ENCODE peak calls at places on chromosomes 3 and 15, in eight cellular contexts. One of them, this sample, is unnamed.

GRCh38 chr3:189282189-189282588 is 110.4 kb downstream of the TPRG1 start:
- DNase-seq in psoas muscle: no peak
- DNase-seq in heart left ventricle: no peak
- DNase-seq in lower lobe of right lung: no peak
- DNase-seq in NB4: no peak
- DNase-seq in mammary epithelial cell: peak
- DNase-seq in heart right ventricle: no peak
- DNase-seq in lung: no peak
- DNase-seq in this sample: peak

GRCh38 chr3:50274371-50275104 is 4.3 kb upstream of the LSMEM2 start:
- DNase-seq in lower lobe of right lung: peak
- DNase-seq in mammary epithelial cell: peak
- DNase-seq in NB4: peak
- DNase-seq in heart right ventricle: peak
- DNase-seq in lung: peak
- DNase-seq in heart left ventricle: no peak
- DNase-seq in psoas muscle: peak
- DNase-seq in this sample: peak

GRCh38 chr3:129425619-129426018 is 2.8 kb downstream of the EFCAB12 start:
- DNase-seq in mammary epithelial cell: no peak
- DNase-seq in heart left ventricle: no peak
- DNase-seq in lower lobe of right lung: no peak
- DNase-seq in heart right ventricle: no peak
- DNase-seq in psoas muscle: no peak
- DNase-seq in lung: no peak
- DNase-seq in NB4: no peak
- DNase-seq in this sample: no peak

GRCh38 chr3:63232764-63233396 is 45.2 kb upstream of the SYNPR start:
- DNase-seq in heart right ventricle: no peak
- DNase-seq in heart left ventricle: no peak
- DNase-seq in lung: no peak
- DNase-seq in NB4: no peak
- DNase-seq in mammary epithelial cell: no peak
- DNase-seq in psoas muscle: no peak
- DNase-seq in lower lobe of right lung: no peak
- DNase-seq in this sample: peak

GRCh38 chr3:45064512-45065372 is 38.6 kb downstream of the CLEC3B start:
- DNase-seq in mammary epithelial cell: peak
- DNase-seq in lower lobe of right lung: peak
- DNase-seq in lung: peak
- DNase-seq in NB4: peak
- DNase-seq in psoas muscle: peak
- DNase-seq in heart right ventricle: no peak
- DNase-seq in heart left ventricle: no peak
- DNase-seq in this sample: peak

GRCh38 chr3:188900421-188900941 is 271.3 kb upstream of the TPRG1 start:
- DNase-seq in lower lobe of right lung: no peak
- DNase-seq in heart left ventricle: no peak
- DNase-seq in lung: no peak
- DNase-seq in mammary epithelial cell: peak
- DNase-seq in psoas muscle: no peak
- DNase-seq in NB4: no peak
- DNase-seq in heart right ventricle: no peak
- DNase-seq in this sample: peak

GRCh38 chr3:42729404-42730145 is 27.0 kb upstream of the HHATL start:
- DNase-seq in heart right ventricle: no peak
- DNase-seq in heart left ventricle: peak
- DNase-seq in psoas muscle: no peak
- DNase-seq in mammary epithelial cell: no peak
- DNase-seq in NB4: no peak
- DNase-seq in lung: no peak
- DNase-seq in lower lobe of right lung: no peak
- DNase-seq in this sample: no peak

GRCh38 chr3:174334111-174334510 is 525.0 kb upstream of the NAALADL2 start:
- DNase-seq in lung: no peak
- DNase-seq in NB4: no peak
- DNase-seq in lower lobe of right lung: no peak
- DNase-seq in mammary epithelial cell: no peak
- DNase-seq in heart left ventricle: no peak
- DNase-seq in psoas muscle: no peak
- DNase-seq in heart right ventricle: no peak
- DNase-seq in this sample: no peak

GRCh38 chr3:30408105-30408557 is 198.3 kb upstream of the TGFBR2 start:
- DNase-seq in lung: no peak
- DNase-seq in NB4: no peak
- DNase-seq in psoas muscle: no peak
- DNase-seq in heart right ventricle: no peak
- DNase-seq in lower lobe of right lung: no peak
- DNase-seq in heart left ventricle: no peak
- DNase-seq in mammary epithelial cell: no peak
- DNase-seq in this sample: peak

GRCh38 chr3:11499144-11499543 is 144.6 kb downstream of the VGLL4 start:
- DNase-seq in NB4: no peak
- DNase-seq in heart left ventricle: no peak
- DNase-seq in psoas muscle: no peak
- DNase-seq in heart right ventricle: no peak
- DNase-seq in lower lobe of right lung: no peak
- DNase-seq in lung: no peak
- DNase-seq in mammary epithelial cell: peak
- DNase-seq in this sample: peak

GRCh38 chr3:196620228-196620627 is 19.3 kb upstream of the NRROS start:
- DNase-seq in heart right ventricle: no peak
- DNase-seq in lower lobe of right lung: peak
- DNase-seq in NB4: peak
- DNase-seq in mammary epithelial cell: no peak
- DNase-seq in psoas muscle: peak
- DNase-seq in lung: no peak
- DNase-seq in heart left ventricle: no peak
- DNase-seq in this sample: peak

GRCh38 chr15:63277893-63278505 is 594 bp downstream of the APH1B start:
- DNase-seq in psoas muscle: no peak
- DNase-seq in heart right ventricle: no peak
- DNase-seq in heart left ventricle: no peak
- DNase-seq in NB4: no peak
- DNase-seq in lower lobe of right lung: no peak
- DNase-seq in mammary epithelial cell: peak
- DNase-seq in lung: no peak
- DNase-seq in this sample: peak

GRCh38 chr15:63601026-63601726 is 4.0 kb downstream of the FBXL22 start:
- DNase-seq in mammary epithelial cell: no peak
- DNase-seq in heart left ventricle: peak
- DNase-seq in lower lobe of right lung: peak
- DNase-seq in heart right ventricle: peak
- DNase-seq in psoas muscle: peak
- DNase-seq in lung: no peak
- DNase-seq in NB4: peak
- DNase-seq in this sample: peak

GRCh38 chr15:56244237-56244810 is 645 bp upstream of the RFX7 start:
- DNase-seq in heart right ventricle: peak
- DNase-seq in NB4: peak
- DNase-seq in lower lobe of right lung: peak
- DNase-seq in heart left ventricle: peak
- DNase-seq in psoas muscle: peak
- DNase-seq in lung: peak
- DNase-seq in mammary epithelial cell: peak
- DNase-seq in this sample: peak

GRCh38 chr15:74783072-74783807 is 1.4 kb downstream of the CSK start:
- DNase-seq in psoas muscle: no peak
- DNase-seq in NB4: peak
- DNase-seq in heart left ventricle: peak
- DNase-seq in mammary epithelial cell: no peak
- DNase-seq in heart right ventricle: no peak
- DNase-seq in lung: no peak
- DNase-seq in lower lobe of right lung: no peak
- DNase-seq in this sample: no peak

GRCh38 chr3:50205719-50206276 is 727 bp downstream of the SLC38A3 start:
- DNase-seq in lower lobe of right lung: peak
- DNase-seq in mammary epithelial cell: no peak
- DNase-seq in NB4: peak
- DNase-seq in heart left ventricle: peak
- DNase-seq in psoas muscle: peak
- DNase-seq in lung: no peak
- DNase-seq in heart right ventricle: peak
- DNase-seq in this sample: peak

GRCh38 chr15:39596358-39597051 is 15.6 kb downstream of the THBS1 start:
- DNase-seq in psoas muscle: no peak
- DNase-seq in lung: no peak
- DNase-seq in mammary epithelial cell: peak
- DNase-seq in heart left ventricle: no peak
- DNase-seq in NB4: no peak
- DNase-seq in heart right ventricle: no peak
- DNase-seq in lower lobe of right lung: no peak
- DNase-seq in this sample: peak

DNA sequence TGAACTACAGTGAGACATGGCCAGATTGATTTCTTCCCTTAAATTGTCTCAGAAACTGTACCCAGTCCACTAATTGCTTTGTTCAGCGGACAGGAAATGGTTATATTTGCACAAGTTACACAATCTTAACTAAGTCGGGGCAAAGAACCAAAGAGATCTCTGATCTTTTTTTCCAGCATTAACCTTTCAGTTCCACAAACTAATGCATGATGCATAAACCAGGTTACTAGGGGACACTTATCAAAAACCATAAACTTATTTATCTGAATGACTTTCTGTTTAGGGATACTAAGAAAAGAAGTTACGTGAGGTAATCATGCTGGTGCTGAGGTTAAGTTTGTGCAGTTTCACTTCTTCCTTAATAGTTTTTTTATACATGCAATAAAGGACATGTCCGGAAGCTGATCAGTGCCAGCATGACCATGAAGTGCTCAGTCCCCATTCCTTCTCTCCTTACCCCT is 22.4 kb downstream of the FNDC3B start:
- DNase-seq in mammary epithelial cell: no peak
- DNase-seq in psoas muscle: no peak
- DNase-seq in heart right ventricle: no peak
- DNase-seq in NB4: peak
- DNase-seq in lung: no peak
- DNase-seq in lower lobe of right lung: no peak
- DNase-seq in heart left ventricle: no peak
- DNase-seq in this sample: peak
- H3K4me3 ChIP-seq in mammary epithelial cell: no peak
- H3K4me3 ChIP-seq in psoas muscle: peak
- H3K4me3 ChIP-seq in heart right ventricle: no peak
- H3K4me3 ChIP-seq in NB4: peak
- H3K4me3 ChIP-seq in lung: no peak
- H3K4me3 ChIP-seq in lower lobe of right lung: peak
- H3K4me3 ChIP-seq in heart left ventricle: peak
- H3K4me3 ChIP-seq in this sample: peak

GRCh38 chr3:109396811-109397210 is 59.5 kb upstream of the DPPA4 start:
- DNase-seq in mammary epithelial cell: no peak
- DNase-seq in lower lobe of right lung: no peak
- DNase-seq in heart right ventricle: no peak
- DNase-seq in heart left ventricle: no peak
- DNase-seq in psoas muscle: no peak
- DNase-seq in lung: no peak
- DNase-seq in NB4: no peak
- DNase-seq in this sample: no peak
- TF ChIP-seq CTCF in mammary epithelial cell: no peak
- TF ChIP-seq CTCF in lower lobe of right lung: no peak
- TF ChIP-seq CTCF in heart right ventricle: no peak
- TF ChIP-seq CTCF in heart left ventricle: no peak
- TF ChIP-seq CTCF in psoas muscle: no peak
- TF ChIP-seq CTCF in lung: no peak
- TF ChIP-seq CTCF in NB4: no peak
- TF ChIP-seq CTCF in this sample: no peak

DNA sequence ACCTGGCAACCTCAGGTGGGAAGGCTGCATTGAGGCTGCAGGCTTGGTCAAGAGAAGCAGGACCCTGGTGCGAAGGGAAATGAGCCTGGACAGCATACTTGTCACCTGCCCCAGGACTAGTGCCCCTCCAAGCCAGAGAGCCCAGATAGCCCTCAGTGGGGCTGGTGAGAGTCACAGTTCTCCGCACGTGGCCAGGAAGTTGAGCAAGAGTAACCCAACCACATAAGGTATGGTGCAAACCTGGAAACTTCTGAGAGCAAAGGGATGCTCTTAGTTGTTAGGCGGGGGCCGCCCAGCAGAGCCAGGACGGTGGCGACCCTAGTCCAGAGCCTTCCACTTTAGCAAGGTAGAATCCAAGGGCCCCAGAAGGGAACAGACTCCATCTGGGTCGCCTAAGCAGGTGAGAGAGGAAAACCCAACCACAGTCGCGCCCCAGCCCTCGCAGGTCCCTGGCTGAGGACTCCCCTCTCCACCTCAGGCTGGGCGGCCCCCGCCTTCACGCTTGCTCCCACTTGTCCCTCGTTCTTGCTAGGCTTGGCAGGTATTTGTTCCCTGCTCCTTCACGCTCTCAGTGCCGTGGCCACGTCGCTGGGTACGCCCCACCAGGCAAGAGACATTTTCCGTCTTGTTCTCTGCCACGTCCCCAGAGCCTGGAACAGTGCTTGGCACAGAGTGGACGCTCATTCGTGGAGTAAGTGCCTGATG is 1.1 kb upstream of the VPS18 start:
- DNase-seq in NB4: peak
- DNase-seq in mammary epithelial cell: peak
- DNase-seq in lower lobe of right lung: no peak
- DNase-seq in heart right ventricle: peak
- DNase-seq in heart left ventricle: no peak
- DNase-seq in lung: no peak
- DNase-seq in psoas muscle: no peak
- DNase-seq in this sample: peak
- H3K4me3 ChIP-seq in NB4: no peak
- H3K4me3 ChIP-seq in mammary epithelial cell: no peak
- H3K4me3 ChIP-seq in lower lobe of right lung: peak
- H3K4me3 ChIP-seq in heart right ventricle: no peak
- H3K4me3 ChIP-seq in heart left ventricle: peak
- H3K4me3 ChIP-seq in lung: no peak
- H3K4me3 ChIP-seq in psoas muscle: peak
- H3K4me3 ChIP-seq in this sample: no peak

GRCh38 chr15:48340111-48340510 is 8.9 kb downstream of the DUT start:
- DNase-seq in heart left ventricle: no peak
- DNase-seq in NB4: no peak
- DNase-seq in psoas muscle: no peak
- DNase-seq in lower lobe of right lung: no peak
- DNase-seq in mammary epithelial cell: no peak
- DNase-seq in heart right ventricle: no peak
- DNase-seq in lung: no peak
- DNase-seq in this sample: no peak

GRCh38 chr15:48334260-48334659 is 3.0 kb downstream of the DUT start:
- DNase-seq in heart left ventricle: no peak
- DNase-seq in psoas muscle: no peak
- DNase-seq in lung: no peak
- DNase-seq in NB4: peak
- DNase-seq in lower lobe of right lung: no peak
- DNase-seq in heart right ventricle: no peak
- DNase-seq in mammary epithelial cell: no peak
- DNase-seq in this sample: peak

GRCh38 chr15:48337626-48338025 is 6.4 kb downstream of the DUT start:
- DNase-seq in NB4: no peak
- DNase-seq in psoas muscle: no peak
- DNase-seq in heart right ventricle: no peak
- DNase-seq in lung: no peak
- DNase-seq in mammary epithelial cell: no peak
- DNase-seq in lower lobe of right lung: no peak
- DNase-seq in heart left ventricle: no peak
- DNase-seq in this sample: no peak

GRCh38 chr15:48333553-48333952 is 2.3 kb downstream of the DUT start:
- DNase-seq in heart right ventricle: no peak
- DNase-seq in lung: no peak
- DNase-seq in psoas muscle: no peak
- DNase-seq in lower lobe of right lung: no peak
- DNase-seq in NB4: peak
- DNase-seq in mammary epithelial cell: no peak
- DNase-seq in heart left ventricle: no peak
- DNase-seq in this sample: no peak

GRCh38 chr15:48336940-48337339 is 5.7 kb downstream of the DUT start:
- DNase-seq in lower lobe of right lung: no peak
- DNase-seq in NB4: peak
- DNase-seq in lung: no peak
- DNase-seq in heart right ventricle: no peak
- DNase-seq in psoas muscle: no peak
- DNase-seq in mammary epithelial cell: no peak
- DNase-seq in heart left ventricle: no peak
- DNase-seq in this sample: no peak
- TF ChIP-seq CTCF in lower lobe of right lung: peak
- TF ChIP-seq CTCF in NB4: peak
- TF ChIP-seq CTCF in lung: no peak
- TF ChIP-seq CTCF in heart right ventricle: peak
- TF ChIP-seq CTCF in psoas muscle: no peak
- TF ChIP-seq CTCF in mammary epithelial cell: no peak
- TF ChIP-seq CTCF in heart left ventricle: no peak
- TF ChIP-seq CTCF in this sample: no peak